ENCODE peak calls at places on chromosome 1, in ten cellular contexts. G, E, Q, K, J, V, A, Y, X and F are unnamed samples.

GRCh38 chr1:88289703-88290102 is 394.4 kb upstream of the PKN2 start:
- DNase-seq in X (no peak), J (no peak), V (no peak), E (no peak), Y (no peak), K (peak; percentile 63), Q (no peak), A (no peak), G (no peak), F (no peak)

GRCh38 chr1:109821221-109821669 is 57.5 kb upstream of the EPS8L3 start:
- DNase-seq in Y (no peak), X (peak; percentile 31), J (peak; percentile 34), Q (peak; percentile 63), A (peak; percentile 94), E (no peak), G (peak; percentile 87), K (peak; percentile 58), V (no peak), F (no peak)

GRCh38 chr1:26288311-26288941 is 8.5 kb downstream of the SH3BGRL3 start:
- DNase-seq in A (no peak), Q (no peak), X (no peak), G (no peak), J (no peak), Y (no peak), E (peak; percentile 75), V (no peak), K (no peak), F (peak; percentile 56)

GRCh38 chr1:109910123-109910962 is at the start of gene CSF1:
- DNase-seq in E (peak; percentile 68), K (peak; percentile 81), J (peak; percentile 88), Y (peak; percentile 64), G (peak; percentile 88), X (peak; percentile 94), Q (peak; percentile 93), A (peak; percentile 94), V (peak; percentile 68), F (peak; percentile 49)

GRCh38 chr1:43531453-43531905 is 796 bp downstream of the PTPRF start:
- DNase-seq in V (peak; percentile 71), J (no peak), X (peak; percentile 55), Q (no peak), G (peak; percentile 79), K (peak; percentile 61), A (no peak), E (no peak), Y (peak; percentile 57), F (no peak)

GRCh38 chr1:196115641-196116040 is 492.6 kb downstream of the KCNT2 start:
- DNase-seq in X (no peak), K (peak; percentile 40), G (no peak), J (peak; percentile 86), V (no peak), A (peak; percentile 81), Q (peak; percentile 5), E (no peak), Y (peak; percentile 55), F (no peak)

GRCh38 chr1:175893192-175893591 is 149.8 kb upstream of the TNR start:
- DNase-seq in G (no peak), E (no peak), A (no peak), X (no peak), K (no peak), Q (no peak), Y (no peak), V (no peak), J (no peak), F (no peak)

GRCh38 chr1:43996733-43997115 is 5.3 kb downstream of the CCDC24 start:
- DNase-seq in Y (no peak), A (no peak), J (no peak), K (no peak), E (no peak), X (no peak), V (no peak), Q (no peak), G (no peak), F (no peak)

GRCh38 chr1:203504400-203505250 is 10.7 kb downstream of the OPTC start:
- DNase-seq in A (peak; percentile 80), J (peak; percentile 88), Y (peak; percentile 89), K (peak; percentile 90), E (peak; percentile 86), G (peak; percentile 84), V (peak; percentile 95), Q (peak; percentile 98), X (peak; percentile 89), F (peak; percentile 60)

GRCh38 chr1:3955196-3955772 is 55.2 kb upstream of the C1orf174 start:
- DNase-seq in K (no peak), E (no peak), J (no peak), V (no peak), Y (no peak), Q (no peak), X (no peak), A (no peak), G (no peak), F (no peak)

GRCh38 chr1:94552071-94552586 is 10.6 kb upstream of the F3 start:
- DNase-seq in A (no peak), G (peak; percentile 82), Y (peak; percentile 57), X (peak; percentile 84), J (no peak), E (no peak), Q (no peak), K (no peak), V (peak; percentile 16), F (no peak)

GRCh38 chr1:20660363-20661234 is 570 bp downstream of the DDOST start:
- DNase-seq in A (no peak), K (no peak), Q (no peak), V (no peak), Y (no peak), E (no peak), G (no peak), J (no peak), X (no peak), F (peak; percentile 16)

GRCh38 chr1:83090195-83090594 is 908.7 kb downstream of the TTLL7 start:
- DNase-seq in Q (no peak), Y (no peak), K (no peak), V (no peak), A (no peak), G (no peak), X (no peak), E (no peak), J (no peak), F (no peak)
- H3K27ac ChIP-seq in Q (no peak overlapping the region), Y (no peak overlapping the region), K (no peak overlapping the region), V (no peak overlapping the region), A (no peak overlapping the region), G (no peak overlapping the region), X (no peak overlapping the region), E (no peak overlapping the region), J (no peak overlapping the region), F (no peak overlapping the region)

GRCh38 chr1:42381424-42381673 is 757 bp downstream of the RIMKLA start:
- DNase-seq in Y (no peak), E (no peak), V (peak; percentile 8), A (no peak), J (no peak), G (no peak), K (no peak), Q (no peak), X (no peak), F (no peak)
- H3K4me1 ChIP-seq in Y (no peaks in the 10 kb centered on the region), E (peaks cover 5% of the 10 kb centered on the region), V (peaks cover 7% of the 10 kb centered on the region), A (no peaks in the 10 kb centered on the region), J (peaks cover 4% of the 10 kb centered on the region), G (peaks cover 3% of the 10 kb centered on the region), K (peaks cover 13% of the 10 kb centered on the region), Q (peaks cover 13% of the 10 kb centered on the region), X (peaks cover 7% of the 10 kb centered on the region), F (peaks cover 12% of the 10 kb centered on the region)

GRCh38 chr1:155947741-155948140 is 6.3 kb downstream of the RXFP4 start:
- DNase-seq in A (no peak), X (no peak), E (no peak), K (no peak), J (no peak), Q (no peak), V (no peak), Y (no peak), G (peak; percentile 27), F (no peak)
- H3K36me3 ChIP-seq in A (peaks cover 30% of the 10 kb centered on the region), X (no peaks in the 10 kb centered on the region), E (peaks cover 49% of the 10 kb centered on the region), K (no peaks in the 10 kb centered on the region), J (peaks cover 75% of the 10 kb centered on the region), Q (peaks cover 2% of the 10 kb centered on the region), V (peaks cover 32% of the 10 kb centered on the region), Y (peaks cover 24% of the 10 kb centered on the region), G (peaks cover 70% of the 10 kb centered on the region), F (peaks cover 58% of the 10 kb centered on the region)

GRCh38 chr1:2148691-2149090 is 45.9 kb downstream of the FAAP20 start:
- DNase-seq in A (no peak), V (no peak), X (no peak), J (no peak), Y (no peak), E (peak; percentile 76), G (no peak), K (peak; percentile 56), Q (no peak), F (peak; percentile 64)
- H3K27ac ChIP-seq in A (no peak overlapping the region), V (no peak overlapping the region), X (no peak overlapping the region), J (no peak overlapping the region), Y (no peak overlapping the region), E (peak overlapping the region; percentile 56), G (peak overlapping the region; percentile 42), K (no peak overlapping the region), Q (no peak overlapping the region), F (peak overlapping the region; percentile 54)

DNA sequence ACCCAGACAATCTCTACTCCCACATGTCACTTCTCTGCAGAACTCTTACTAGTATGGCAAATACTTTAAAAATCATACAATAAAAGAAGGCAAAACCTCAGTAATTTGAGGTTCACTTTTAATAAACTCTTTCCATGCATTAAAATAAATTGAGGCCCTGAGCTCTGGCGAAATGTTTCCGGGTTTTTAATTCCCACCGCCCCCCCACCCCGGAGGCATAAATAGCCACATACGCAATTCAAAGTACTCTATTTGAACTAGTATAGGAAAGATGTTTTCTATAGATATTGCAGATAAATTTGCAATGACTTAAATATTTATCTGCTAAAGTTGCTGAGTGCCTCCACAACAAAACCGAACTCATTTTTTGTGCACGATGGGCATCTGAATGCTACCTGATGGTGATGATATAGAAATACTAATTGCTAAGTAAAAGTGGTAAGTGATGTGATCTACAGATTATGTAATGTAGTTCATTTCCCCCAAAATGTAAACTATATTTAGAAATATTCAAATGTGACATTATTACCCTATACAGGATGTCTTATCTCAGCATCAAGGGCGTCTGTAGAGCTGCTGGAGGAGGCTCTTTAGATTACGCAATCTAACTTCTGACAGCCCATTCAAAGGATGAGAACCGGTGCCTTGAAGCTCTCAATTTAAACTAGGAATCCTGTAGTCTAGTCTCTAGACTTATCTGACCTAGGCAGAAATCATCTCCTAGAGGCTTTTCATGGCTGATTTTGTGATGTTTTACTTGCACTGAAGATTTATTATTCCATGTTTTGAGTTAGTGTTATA is 8.6 kb downstream of the IRF2BP2 start:
- DNase-seq in G (no peak), A (peak; percentile 75), E (no peak), Y (peak; percentile 76), K (no peak), Q (no peak), X (no peak), V (peak; percentile 54), J (no peak), F (peak; percentile 42)
- H3K4me1 ChIP-seq in G (peaks cover 52% of the 10 kb centered on the region), A (peaks cover 23% of the 10 kb centered on the region), E (peaks cover 64% of the 10 kb centered on the region), Y (peaks cover 6% of the 10 kb centered on the region), K (peaks cover 55% of the 10 kb centered on the region), Q (peaks cover 73% of the 10 kb centered on the region), X (peaks cover 3% of the 10 kb centered on the region), V (peaks cover 69% of the 10 kb centered on the region), J (peaks cover 47% of the 10 kb centered on the region), F (peaks cover 40% of the 10 kb centered on the region)

GRCh38 chr1:154714638-154715037 is 106.7 kb upstream of the ADAR start:
- DNase-seq in A (peak; percentile 21), J (no peak), E (no peak), K (peak; percentile 45), Y (peak; percentile 59), Q (peak; percentile 30), G (no peak), V (peak; percentile 32), X (no peak), F (no peak)
- H3K36me3 ChIP-seq in A (no peaks in the 10 kb centered on the region), J (peaks cover 17% of the 10 kb centered on the region), E (no peaks in the 10 kb centered on the region), K (no peaks in the 10 kb centered on the region), Y (no peaks in the 10 kb centered on the region), Q (no peaks in the 10 kb centered on the region), G (no peaks in the 10 kb centered on the region), V (no peaks in the 10 kb centered on the region), X (no peaks in the 10 kb centered on the region), F (no peaks in the 10 kb centered on the region)